ENCODE peak calls at places on chromosomes 3 and 15, in six cellular contexts. F is heart right ventricle; E is right atrium auricular region; G is CD4-positive, CD25-positive, alpha-beta regulatory T cell; Z is A549; R is tibial nerve. N is an unnamed sample.

GRCh38 chr3:53240989-53241972 is 14.5 kb downstream of the TKT start:
- DNase-seq in F (no peak), E (no peak), G (no peak), Z (no peak), R (no peak), N (no peak)

GRCh38 chr15:35293353-35294130 is 208.4 kb upstream of the NANOGP8 start:
- DNase-seq in F (no peak), E (no peak), G (no peak), Z (peak), R (no peak), N (no peak)

GRCh38 chr15:31082771-31083393 is 18.6 kb downstream of the TRPM1 start:
- DNase-seq in F (no peak), E (peak), G (no peak), Z (no peak), R (no peak), N (no peak)

GRCh38 chr3:9569054-9569453 is 15.4 kb upstream of the LHFPL4 start:
- DNase-seq in F (no peak), E (no peak), G (no peak), Z (no peak), R (no peak), N (no peak)

GRCh38 chr15:70127288-70127746 is 29.6 kb upstream of the TLE3 start:
- DNase-seq in F (peak), E (no peak), G (no peak), Z (peak), R (peak), N (no peak)

GRCh38 chr15:48144889-48145288 is 24.1 kb downstream of the SLC24A5 start:
- DNase-seq in F (no peak), E (no peak), G (peak), Z (no peak), R (no peak), N (no peak)

GRCh38 chr15:85727068-85727467 is 67.7 kb downstream of the KLHL25 start:
- DNase-seq in F (no peak), E (no peak), G (no peak), Z (no peak), R (peak), N (no peak)

GRCh38 chr3:135981701-135982403 is 16.3 kb downstream of the PPP2R3A start:
- DNase-seq in F (no peak), E (no peak), G (no peak), Z (no peak), R (no peak), N (no peak)

GRCh38 chr3:191019855-191020254 is 157.4 kb upstream of the GMNC start:
- DNase-seq in F (no peak), E (no peak), G (no peak), Z (no peak), R (no peak), N (no peak)

GRCh38 chr3:52742418-52743041 is 28.2 kb downstream of the NEK4 start:
- DNase-seq in F (no peak), E (no peak), G (peak), Z (peak), R (no peak), N (no peak)

GRCh38 chr3:38131621-38132369 is 5.1 kb downstream of the ACAA1 start:
- DNase-seq in F (no peak), E (no peak), G (peak), Z (peak), R (no peak), N (peak)

DNA sequence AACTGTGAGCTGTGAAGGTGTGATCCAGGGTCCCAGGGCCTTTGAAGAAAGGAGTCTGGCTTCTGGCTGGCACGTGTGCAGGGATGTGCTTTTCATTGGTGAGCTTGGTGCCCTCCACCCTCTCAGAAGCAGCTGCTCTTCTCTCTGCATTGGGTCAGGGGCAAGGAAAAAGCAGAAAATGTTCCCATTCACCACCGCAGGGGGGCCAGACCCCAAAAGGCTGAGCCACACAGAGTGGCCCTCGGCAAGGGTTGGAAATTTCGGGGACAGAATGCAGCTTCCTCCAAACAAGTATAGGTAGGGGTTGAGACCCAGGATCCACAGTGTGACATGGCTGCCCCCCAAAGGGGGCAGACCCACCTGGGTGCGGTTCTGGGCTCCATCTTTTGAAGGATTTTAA is 2.5 kb downstream of the CSK start:
- DNase-seq in F (no peak), E (no peak), G (peak), Z (no peak), R (no peak), N (no peak)
- H3K27ac ChIP-seq in F (peak), E (peak), G (peak), Z (no peak), R (peak), N (peak)

DNA sequence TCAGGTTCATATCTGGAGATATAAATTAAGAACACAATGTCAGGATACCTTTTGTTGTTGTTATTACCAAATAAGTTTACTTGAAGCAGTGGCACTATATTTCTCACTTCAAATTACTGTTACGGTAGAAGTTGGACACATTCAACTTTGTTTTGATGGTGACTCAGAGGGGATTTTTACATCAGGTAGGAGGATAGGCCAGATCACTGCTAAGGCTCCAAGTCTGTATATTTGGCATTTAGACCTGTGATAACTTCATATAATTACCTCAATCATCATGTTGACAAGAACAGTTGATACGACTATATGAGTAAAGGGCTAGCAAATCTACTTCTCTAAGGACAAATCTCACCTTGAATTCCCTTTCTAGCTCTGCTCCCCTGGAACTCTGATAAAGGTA is 15.6 kb downstream of the LZTFL1 start:
- DNase-seq in F (no peak), E (no peak), G (peak), Z (no peak), R (no peak), N (no peak)
- H3K27ac ChIP-seq in F (no peak), E (no peak), G (no peak), Z (no peak), R (no peak), N (no peak)

GRCh38 chr3:126207166-126207565 is 26.8 kb upstream of the ALDH1L1 start:
- DNase-seq in F (no peak), E (no peak), G (no peak), Z (no peak), R (no peak), N (no peak)
- H3K27ac ChIP-seq in F (no peak), E (no peak), G (no peak), Z (no peak), R (peak), N (no peak)

GRCh38 chr3:72155391-72156064 is 370.6 kb upstream of the PROK2 start:
- DNase-seq in F (peak), E (peak), G (no peak), Z (peak), R (peak), N (no peak)
- H3K27ac ChIP-seq in F (peak), E (peak), G (no peak), Z (peak), R (peak), N (no peak)

DNA sequence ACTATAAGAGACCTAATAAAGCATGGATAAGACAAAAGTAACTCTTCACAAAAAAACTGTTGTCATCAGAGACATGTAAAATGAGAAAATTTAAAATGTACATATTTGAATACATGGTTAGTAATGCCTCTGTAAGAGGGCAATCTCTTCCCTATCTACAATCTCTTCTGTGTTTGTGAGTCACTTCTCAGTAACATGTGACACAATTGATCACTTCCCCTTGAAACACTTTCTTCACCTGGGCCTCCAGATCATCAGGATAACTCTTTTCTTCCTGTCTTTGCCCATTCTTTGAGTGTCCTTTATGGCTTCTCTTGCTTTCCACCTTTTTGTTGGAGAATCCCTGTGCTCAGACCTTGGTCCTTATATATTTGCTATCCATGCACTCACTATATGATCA is 50.4 kb downstream of the TFDP2 start:
- DNase-seq in F (no peak), E (no peak), G (peak), Z (no peak), R (no peak), N (no peak)
- H3K27ac ChIP-seq in F (no peak), E (no peak), G (no peak), Z (no peak), R (no peak), N (no peak)